ENCODE peak calls at places on chromosomes 1 and 21, in four cellular contexts. One of them, this sample, is unnamed.

GRCh38 chr1:43978551-43979260 is at the start of gene B4GALT2:
- DNase-seq in GM12878: no peak
- DNase-seq in K562: peak
- DNase-seq in HL-60: no peak
- DNase-seq in this sample: peak

GRCh38 chr21:30240661-30241060 is 24.8 kb upstream of the CLDN8 start:
- DNase-seq in K562: no peak
- DNase-seq in HL-60: no peak
- DNase-seq in GM12878: no peak
- DNase-seq in this sample: no peak

GRCh38 chr1:6638226-6638625 is 13.6 kb downstream of the THAP3 start:
- DNase-seq in K562: no peak
- DNase-seq in HL-60: no peak
- DNase-seq in GM12878: no peak
- DNase-seq in this sample: no peak

GRCh38 chr1:116513956-116514355 is 56.9 kb downstream of the CD58 start:
- DNase-seq in HL-60: no peak
- DNase-seq in GM12878: no peak
- DNase-seq in K562: no peak
- DNase-seq in this sample: no peak

GRCh38 chr1:12124693-12125421 is 41.9 kb upstream of the TNFRSF1B start:
- DNase-seq in HL-60: peak
- DNase-seq in GM12878: no peak
- DNase-seq in K562: peak
- DNase-seq in this sample: no peak

GRCh38 chr1:41662656-41663437 is 178.4 kb upstream of the EDN2 start:
- DNase-seq in K562: no peak
- DNase-seq in GM12878: no peak
- DNase-seq in HL-60: no peak
- DNase-seq in this sample: peak

GRCh38 chr21:31128234-31128633 is 90.0 kb upstream of the KRTAP19-8 start:
- DNase-seq in K562: no peak
- DNase-seq in GM12878: no peak
- DNase-seq in HL-60: no peak
- DNase-seq in this sample: no peak

GRCh38 chr1:203643213-203644045 is 16.8 kb downstream of the ATP2B4 start:
- DNase-seq in K562: no peak
- DNase-seq in GM12878: no peak
- DNase-seq in HL-60: no peak
- DNase-seq in this sample: no peak

GRCh38 chr1:30818568-30819243 is 61.1 kb upstream of the LAPTM5 start:
- DNase-seq in K562: no peak
- DNase-seq in GM12878: no peak
- DNase-seq in HL-60: no peak
- DNase-seq in this sample: no peak

GRCh38 chr1:224526771-224527170 is 89.3 kb upstream of the CNIH3 start:
- DNase-seq in GM12878: no peak
- DNase-seq in K562: no peak
- DNase-seq in HL-60: no peak
- DNase-seq in this sample: no peak

GRCh38 chr1:224524679-224525078 is 90.1 kb upstream of the WDR26 start:
- DNase-seq in GM12878: no peak
- DNase-seq in HL-60: no peak
- DNase-seq in K562: no peak
- DNase-seq in this sample: no peak

GRCh38 chr1:224529844-224530243 is 86.3 kb upstream of the CNIH3 start:
- DNase-seq in GM12878: no peak
- DNase-seq in HL-60: no peak
- DNase-seq in K562: no peak
- DNase-seq in this sample: no peak

GRCh38 chr1:224525411-224526040 is 90.6 kb upstream of the CNIH3 start:
- DNase-seq in K562: no peak
- DNase-seq in HL-60: no peak
- DNase-seq in GM12878: no peak
- DNase-seq in this sample: no peak

DNA sequence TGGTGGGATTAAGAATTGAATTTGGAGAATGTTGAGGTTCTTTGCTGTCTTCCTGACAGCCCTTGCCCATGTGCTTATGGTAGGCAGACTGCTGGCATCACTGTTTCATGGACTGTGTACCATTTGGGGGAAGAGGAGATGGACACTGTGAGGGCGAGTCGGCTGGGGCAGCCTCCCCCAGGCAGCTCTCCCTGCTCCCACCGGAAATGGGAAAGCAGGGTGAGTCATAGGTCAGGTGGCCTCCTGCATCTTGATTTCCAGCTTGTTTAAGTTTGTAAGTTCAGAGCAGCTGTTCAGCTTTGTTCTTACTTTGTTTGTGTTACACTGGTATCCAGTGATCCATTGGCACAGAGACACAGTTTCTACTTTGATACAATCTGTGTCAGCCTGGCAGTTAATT is 87.2 kb upstream of the CNIH3 start:
- DNase-seq in GM12878: no peak
- DNase-seq in HL-60: no peak
- DNase-seq in K562: peak
- DNase-seq in this sample: no peak
- TF ChIP-seq POLR2AphosphoS5 in GM12878: no peak
- TF ChIP-seq POLR2AphosphoS5 in HL-60: no peak
- TF ChIP-seq POLR2AphosphoS5 in K562: no peak
- TF ChIP-seq POLR2AphosphoS5 in this sample: no peak

DNA sequence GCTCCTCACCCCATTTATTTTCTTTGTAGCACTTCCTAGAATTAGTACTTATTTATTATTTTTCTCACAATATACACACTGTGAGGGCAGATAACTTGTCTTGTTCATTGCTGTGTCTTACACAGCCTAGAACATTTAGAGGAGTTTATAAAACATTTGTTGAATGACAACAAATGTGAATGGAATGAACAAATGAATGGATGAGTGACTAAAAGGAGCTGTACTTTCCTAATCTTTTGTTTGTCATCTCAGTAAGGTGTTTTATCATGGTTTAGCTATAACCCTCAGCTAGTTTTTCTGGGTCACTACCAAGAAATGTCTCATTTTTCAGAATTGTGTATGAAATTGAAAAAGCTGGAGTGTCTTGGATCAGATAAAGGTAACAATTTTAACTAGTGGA is 239.3 kb upstream of the KCNK2 start:
- DNase-seq in HL-60: no peak
- DNase-seq in K562: no peak
- DNase-seq in GM12878: no peak
- DNase-seq in this sample: no peak
- TF ChIP-seq SPI1 in HL-60: no peak
- TF ChIP-seq SPI1 in K562: no peak
- TF ChIP-seq SPI1 in GM12878: no peak
- TF ChIP-seq SPI1 in this sample: no peak

GRCh38 chr21:43333301-43334062 is 93.4 kb downstream of the SIK1 start:
- DNase-seq in K562: no peak
- DNase-seq in GM12878: no peak
- DNase-seq in HL-60: no peak
- DNase-seq in this sample: no peak
- TF ChIP-seq POLR2AphosphoS5 in K562: no peak
- TF ChIP-seq POLR2AphosphoS5 in GM12878: no peak
- TF ChIP-seq POLR2AphosphoS5 in HL-60: no peak
- TF ChIP-seq POLR2AphosphoS5 in this sample: no peak

DNA sequence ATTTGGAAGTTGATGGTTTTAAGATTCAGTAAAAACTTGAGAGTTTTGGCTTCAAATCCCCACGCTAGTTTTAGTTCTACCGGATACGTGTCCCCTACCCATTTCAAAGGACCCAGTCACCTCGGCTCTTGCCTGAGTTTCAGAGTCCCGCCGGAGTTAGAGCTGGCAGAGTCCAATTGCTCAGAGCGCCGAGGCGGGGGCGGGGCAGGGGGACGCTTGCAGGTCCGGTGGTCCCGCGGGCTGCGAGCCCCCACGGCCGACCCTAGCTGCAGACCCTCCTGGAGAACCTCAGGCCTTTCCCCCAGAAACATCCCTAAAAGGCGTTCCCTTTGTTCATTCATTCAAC is 765 bp upstream of the VPS45 start:
- DNase-seq in GM12878: peak
- DNase-seq in HL-60: no peak
- DNase-seq in K562: peak
- DNase-seq in this sample: peak
- TF ChIP-seq SPI1 in GM12878: no peak
- TF ChIP-seq SPI1 in HL-60: no peak
- TF ChIP-seq SPI1 in K562: no peak
- TF ChIP-seq SPI1 in this sample: no peak

DNA sequence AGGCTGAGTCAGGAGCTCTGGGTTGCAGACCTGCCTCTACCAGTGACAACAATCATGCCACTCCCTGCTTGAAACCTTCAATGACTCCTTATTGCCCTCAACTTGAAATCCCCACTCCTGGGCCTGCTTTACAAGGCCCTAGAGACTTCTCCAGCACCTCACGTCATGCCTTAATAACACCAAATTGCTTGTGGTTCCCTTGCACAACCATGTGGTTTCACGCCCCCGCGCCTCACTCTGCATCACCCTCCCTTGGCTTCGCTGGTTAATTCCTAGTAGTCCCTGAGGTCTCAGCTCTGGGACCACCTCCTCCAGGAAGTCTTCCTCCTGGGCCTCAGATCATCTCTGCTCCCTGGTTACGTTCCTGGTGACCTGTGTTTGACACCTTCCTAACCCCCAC is 33.0 kb downstream of the EPHA2 start:
- DNase-seq in K562: peak
- DNase-seq in HL-60: peak
- DNase-seq in GM12878: peak
- DNase-seq in this sample: peak
- TF ChIP-seq POLR2AphosphoS5 in K562: no peak
- TF ChIP-seq POLR2AphosphoS5 in HL-60: peak
- TF ChIP-seq POLR2AphosphoS5 in GM12878: no peak
- TF ChIP-seq POLR2AphosphoS5 in this sample: no peak